ENCODE peak calls at places on chromosomes 6 and 20, in seven cellular contexts. U is SK-N-SH, A is HCT116, X is HepG2, R is K562, Q is GM12878, E is H1. L is an unnamed sample.

GRCh38 chr20:45358282-45359068 is 4.5 kb upstream of the SYS1 start:
- DNase-seq in U (no peak), A (no peak), X (peak; percentile 64), R (peak; percentile 51), Q (no peak), E (no peak), L (peak; percentile 72)

GRCh38 chr6:20564777-20565176 is 30.5 kb downstream of the CDKAL1 start:
- DNase-seq in U (no peak), A (no peak), X (no peak), R (no peak), Q (peak; percentile 19), E (no peak), L (no peak)

GRCh38 chr20:48310312-48310711 is 517.5 kb downstream of the PREX1 start:
- DNase-seq in U (no peak), A (no peak), X (no peak), R (no peak), Q (no peak), E (no peak), L (no peak)

GRCh38 chr20:34703061-34703572 is 1.0 kb upstream of the TP53INP2 start:
- DNase-seq in U (no peak), A (no peak), X (no peak), R (no peak), Q (no peak), E (no peak), L (no peak)

GRCh38 chr6:139372326-139373153 is 1.9 kb downstream of the CITED2 start:
- DNase-seq in U (no peak), A (no peak), X (no peak), R (no peak), Q (no peak), E (no peak), L (no peak)

GRCh38 chr6:13992417-13993055 is 67.8 kb downstream of the RNF182 start:
- DNase-seq in U (no peak), A (peak; percentile 41), X (no peak), R (peak; percentile 82), Q (no peak), E (no peak), L (no peak)

GRCh38 chr20:17940447-17940971 is 28.1 kb downstream of the SNX5 start:
- DNase-seq in U (no peak), A (no peak), X (no peak), R (no peak), Q (no peak), E (no peak), L (no peak)

GRCh38 chr6:140879861-140880260 is 1252.9 kb upstream of the GJE1 start:
- DNase-seq in U (no peak), A (no peak), X (no peak), R (no peak), Q (no peak), E (no peak), L (no peak)

GRCh38 chr20:59751075-59751711 is 146.9 kb downstream of the PHACTR3 start:
- DNase-seq in U (peak; percentile 92), A (peak; percentile 27), X (peak; percentile 52), R (peak; percentile 78), Q (peak; percentile 19), E (peak; percentile 23), L (peak; percentile 93)

GRCh38 chr6:7650876-7651275 is 60.9 kb downstream of the SNRNP48 start:
- DNase-seq in U (no peak), A (no peak), X (no peak), R (no peak), Q (no peak), E (no peak), L (no peak)

GRCh38 chr6:34696189-34696738 is 303 bp downstream of the ILRUN start:
- DNase-seq in U (no peak), A (no peak), X (no peak), R (peak; percentile 35), Q (no peak), E (no peak), L (peak; percentile 49)

GRCh38 chr6:52881996-52882841 is 27.3 kb downstream of the GSTA3 start:
- DNase-seq in U (peak; percentile 76), A (peak; percentile 55), X (peak; percentile 69), R (peak; percentile 81), Q (peak; percentile 26), E (no peak), L (peak; percentile 58)

GRCh38 chr6:3214898-3215297 is 12.6 kb downstream of the TUBB2B start:
- DNase-seq in U (no peak), A (no peak), X (no peak), R (no peak), Q (no peak), E (no peak), L (no peak)

GRCh38 chr6:2900821-2901644 is 2.1 kb downstream of the SERPINB9 start:
- DNase-seq in U (no peak), A (no peak), X (no peak), R (no peak), Q (no peak), E (no peak), L (no peak)

GRCh38 chr6:32940656-32941411 is at the start of gene HLA-DMB:
- DNase-seq in U (peak; percentile 53), A (peak; percentile 75), X (peak; percentile 49), R (peak; percentile 58), Q (peak; percentile 97), E (no peak), L (peak; percentile 87)

GRCh38 chr20:63090052-63090451 is 83.3 kb upstream of the BHLHE23 start:
- DNase-seq in U (no peak), A (no peak), X (no peak), R (no peak), Q (no peak), E (no peak), L (no peak)

GRCh38 chr20:63087872-63088680 is 81.3 kb upstream of the BHLHE23 start:
- DNase-seq in U (no peak), A (no peak), X (no peak), R (no peak), Q (no peak), E (no peak), L (no peak)

GRCh38 chr20:63087236-63087871 is 80.6 kb upstream of the BHLHE23 start:
- DNase-seq in U (no peak), A (no peak), X (no peak), R (no peak), Q (no peak), E (no peak), L (no peak)

GRCh38 chr20:63090682-63091571 is 84.2 kb upstream of the BHLHE23 start:
- DNase-seq in U (no peak), A (no peak), X (no peak), R (no peak), Q (no peak), E (no peak), L (no peak)

GRCh38 chr20:63089051-63089907 is 82.5 kb upstream of the BHLHE23 start:
- DNase-seq in U (peak; percentile 46), A (no peak), X (no peak), R (no peak), Q (no peak), E (no peak), L (peak; percentile 69)
- TF ChIP-seq JUND in U (no peak), A (no peak), X (no peak), R (no peak), Q (no peak), E (no peak), L (no peak)

GRCh38 chr6:70684794-70685493 is 17.3 kb downstream of the SMAP1 start:
- DNase-seq in U (no peak), A (no peak), X (no peak), R (no peak), Q (no peak), E (no peak), L (no peak)

GRCh38 chr6:70685494-70686180 is 18.0 kb downstream of the SMAP1 start:
- DNase-seq in U (no peak), A (no peak), X (no peak), R (no peak), Q (no peak), E (no peak), L (no peak)

DNA sequence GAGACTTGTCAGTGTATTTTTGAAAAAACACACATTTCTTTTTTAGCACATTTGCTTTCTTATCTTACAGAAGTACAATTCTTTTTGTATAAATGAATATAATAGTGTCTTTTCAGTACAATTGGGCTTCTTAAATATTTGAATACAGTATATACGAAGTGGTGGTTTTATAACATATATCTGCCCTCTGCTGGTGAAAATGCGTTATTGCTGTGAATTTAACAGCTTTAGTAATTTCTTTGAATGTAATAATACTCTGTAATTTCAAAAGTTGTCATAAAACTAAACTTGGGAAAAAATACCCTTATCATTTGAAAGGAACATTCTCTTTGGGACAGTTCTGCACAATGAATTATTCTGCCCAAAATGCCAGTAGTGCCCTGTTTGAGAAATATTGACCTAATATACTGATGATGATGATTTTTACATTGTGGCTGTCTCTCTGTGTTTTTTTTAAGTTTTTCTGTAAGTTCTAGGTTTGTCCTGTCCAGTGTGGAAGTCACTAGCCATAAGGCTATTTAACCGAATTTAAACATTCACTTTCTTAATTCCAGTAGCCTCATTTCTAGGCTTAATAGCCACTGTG is 19.0 kb downstream of the SMAP1 start:
- DNase-seq in U (peak; percentile 24), A (no peak), X (peak; percentile 39), R (peak; percentile 23), Q (no peak), E (no peak), L (peak; percentile 63)
- TF ChIP-seq JUND in U (no peak), A (no peak), X (no peak), R (no peak), Q (no peak), E (no peak), L (no peak)

GRCh38 chr20:35756404-35756803 is 14.3 kb upstream of the RBM39 start:
- DNase-seq in U (no peak), A (no peak), X (no peak), R (no peak), Q (no peak), E (no peak), L (no peak)
- TF ChIP-seq JUND in U (no peak), A (no peak), X (no peak), R (no peak), Q (no peak), E (no peak), L (no peak)

GRCh38 chr6:111996159-111996558 is 57.7 kb upstream of the CCN6 start:
- DNase-seq in U (no peak), A (no peak), X (no peak), R (no peak), Q (no peak), E (no peak), L (no peak)
- TF ChIP-seq JUND in U (no peak), A (no peak), X (no peak), R (no peak), Q (no peak), E (no peak), L (no peak)

GRCh38 chr6:110979565-110980096 is 2.2 kb upstream of the RPF2 start:
- DNase-seq in U (no peak), A (no peak), X (no peak), R (no peak), Q (no peak), E (no peak), L (no peak)

GRCh38 chr6:110980648-110981047 is 1.2 kb upstream of the RPF2 start:
- DNase-seq in U (no peak), A (no peak), X (no peak), R (no peak), Q (no peak), E (no peak), L (no peak)

GRCh38 chr6:110980227-110980626 is 1.6 kb upstream of the RPF2 start:
- DNase-seq in U (no peak), A (no peak), X (no peak), R (no peak), Q (no peak), E (no peak), L (no peak)

GRCh38 chr6:110971458-110971857 is 10.4 kb upstream of the RPF2 start:
- DNase-seq in U (no peak), A (no peak), X (no peak), R (no peak), Q (no peak), E (no peak), L (no peak)

GRCh38 chr6:110976575-110976974 is 5.3 kb upstream of the RPF2 start:
- DNase-seq in U (no peak), A (no peak), X (no peak), R (no peak), Q (no peak), E (no peak), L (no peak)
- TF ChIP-seq JUND in U (no peak), A (no peak), X (no peak), R (no peak), Q (no peak), E (no peak), L (no peak)

L was measured in T47D.